ENCODE peak calls at places on chromosomes 12 and 14, in eight cellular contexts. One of them, this sample, is unnamed.

GRCh38 chr12:25382311-25383106 is 131.8 kb upstream of the KRAS start:
- DNase-seq in spleen: no peak
- DNase-seq in GM12865: no peak
- DNase-seq in CD8-positive, alpha-beta T cell: no peak
- DNase-seq in fibroblast of pulmonary artery: no peak
- DNase-seq in fibroblast of mammary gland: no peak
- DNase-seq in Panc1: no peak
- DNase-seq in adrenal gland: no peak
- DNase-seq in this sample: no peak

GRCh38 chr14:38357557-38357956 is 101.7 kb upstream of the CLEC14A start:
- DNase-seq in spleen: no peak
- DNase-seq in GM12865: no peak
- DNase-seq in CD8-positive, alpha-beta T cell: no peak
- DNase-seq in fibroblast of pulmonary artery: peak
- DNase-seq in fibroblast of mammary gland: peak
- DNase-seq in Panc1: no peak
- DNase-seq in adrenal gland: no peak
- DNase-seq in this sample: peak

GRCh38 chr12:108312885-108313203 is 26.3 kb downstream of the CMKLR1 start:
- DNase-seq in spleen: no peak
- DNase-seq in GM12865: no peak
- DNase-seq in CD8-positive, alpha-beta T cell: no peak
- DNase-seq in fibroblast of pulmonary artery: peak
- DNase-seq in fibroblast of mammary gland: no peak
- DNase-seq in Panc1: no peak
- DNase-seq in adrenal gland: peak
- DNase-seq in this sample: no peak

GRCh38 chr12:64889434-64890216 is 65.2 kb downstream of the TBC1D30 start:
- DNase-seq in spleen: no peak
- DNase-seq in GM12865: no peak
- DNase-seq in CD8-positive, alpha-beta T cell: no peak
- DNase-seq in fibroblast of pulmonary artery: no peak
- DNase-seq in fibroblast of mammary gland: peak
- DNase-seq in Panc1: no peak
- DNase-seq in adrenal gland: no peak
- DNase-seq in this sample: no peak

GRCh38 chr14:81436296-81437138 is 36.4 kb upstream of the STON2 start:
- DNase-seq in spleen: peak
- DNase-seq in GM12865: no peak
- DNase-seq in CD8-positive, alpha-beta T cell: no peak
- DNase-seq in fibroblast of pulmonary artery: peak
- DNase-seq in fibroblast of mammary gland: peak
- DNase-seq in Panc1: no peak
- DNase-seq in adrenal gland: peak
- DNase-seq in this sample: peak

GRCh38 chr12:119780786-119781434 is 96.2 kb downstream of the CIT start:
- DNase-seq in spleen: no peak
- DNase-seq in GM12865: no peak
- DNase-seq in CD8-positive, alpha-beta T cell: no peak
- DNase-seq in fibroblast of pulmonary artery: peak
- DNase-seq in fibroblast of mammary gland: peak
- DNase-seq in Panc1: no peak
- DNase-seq in adrenal gland: peak
- DNase-seq in this sample: peak

GRCh38 chr12:30701056-30701455 is 5.4 kb upstream of the IPO8 start:
- DNase-seq in spleen: no peak
- DNase-seq in GM12865: no peak
- DNase-seq in CD8-positive, alpha-beta T cell: no peak
- DNase-seq in fibroblast of pulmonary artery: no peak
- DNase-seq in fibroblast of mammary gland: peak
- DNase-seq in Panc1: no peak
- DNase-seq in adrenal gland: no peak
- DNase-seq in this sample: no peak

GRCh38 chr12:76033116-76034001 is 1.8 kb upstream of the PHLDA1 start:
- DNase-seq in spleen: no peak
- DNase-seq in GM12865: no peak
- DNase-seq in CD8-positive, alpha-beta T cell: no peak
- DNase-seq in fibroblast of pulmonary artery: peak
- DNase-seq in fibroblast of mammary gland: peak
- DNase-seq in Panc1: no peak
- DNase-seq in adrenal gland: no peak
- DNase-seq in this sample: peak

GRCh38 chr14:37598085-37598972 is 2.9 kb downstream of the TTC6 start:
- DNase-seq in spleen: no peak
- DNase-seq in GM12865: no peak
- DNase-seq in CD8-positive, alpha-beta T cell: no peak
- DNase-seq in fibroblast of pulmonary artery: no peak
- DNase-seq in fibroblast of mammary gland: no peak
- DNase-seq in Panc1: no peak
- DNase-seq in adrenal gland: no peak
- DNase-seq in this sample: no peak

GRCh38 chr12:54035561-54036377 is 2.9 kb downstream of the HOXC5 start:
- DNase-seq in spleen: no peak
- DNase-seq in GM12865: no peak
- DNase-seq in CD8-positive, alpha-beta T cell: no peak
- DNase-seq in fibroblast of pulmonary artery: no peak
- DNase-seq in fibroblast of mammary gland: no peak
- DNase-seq in Panc1: no peak
- DNase-seq in adrenal gland: no peak
- DNase-seq in this sample: no peak

GRCh38 chr14:69101331-69101826 is 51.5 kb downstream of the DCAF5 start:
- DNase-seq in spleen: no peak
- DNase-seq in GM12865: peak
- DNase-seq in CD8-positive, alpha-beta T cell: no peak
- DNase-seq in fibroblast of pulmonary artery: peak
- DNase-seq in fibroblast of mammary gland: peak
- DNase-seq in Panc1: no peak
- DNase-seq in adrenal gland: peak
- DNase-seq in this sample: peak

GRCh38 chr14:65904988-65905387 is 492.5 kb downstream of the FUT8 start:
- DNase-seq in spleen: no peak
- DNase-seq in GM12865: no peak
- DNase-seq in CD8-positive, alpha-beta T cell: no peak
- DNase-seq in fibroblast of pulmonary artery: no peak
- DNase-seq in fibroblast of mammary gland: no peak
- DNase-seq in Panc1: no peak
- DNase-seq in adrenal gland: no peak
- DNase-seq in this sample: no peak

GRCh38 chr12:123056053-123056452 is 75.6 kb downstream of the ARL6IP4 start:
- DNase-seq in spleen: no peak
- DNase-seq in GM12865: no peak
- DNase-seq in CD8-positive, alpha-beta T cell: no peak
- DNase-seq in fibroblast of pulmonary artery: no peak
- DNase-seq in fibroblast of mammary gland: peak
- DNase-seq in Panc1: no peak
- DNase-seq in adrenal gland: peak
- DNase-seq in this sample: peak

GRCh38 chr14:93100570-93100969 is 15.2 kb downstream of the ITPK1 start:
- DNase-seq in spleen: no peak
- DNase-seq in GM12865: no peak
- DNase-seq in CD8-positive, alpha-beta T cell: no peak
- DNase-seq in fibroblast of pulmonary artery: no peak
- DNase-seq in fibroblast of mammary gland: no peak
- DNase-seq in Panc1: no peak
- DNase-seq in adrenal gland: no peak
- DNase-seq in this sample: no peak

GRCh38 chr14:92890830-92891598 is 31.9 kb upstream of the CHGA start:
- DNase-seq in spleen: no peak
- DNase-seq in GM12865: no peak
- DNase-seq in CD8-positive, alpha-beta T cell: no peak
- DNase-seq in fibroblast of pulmonary artery: no peak
- DNase-seq in fibroblast of mammary gland: no peak
- DNase-seq in Panc1: no peak
- DNase-seq in adrenal gland: no peak
- DNase-seq in this sample: no peak

GRCh38 chr14:60573943-60574496 is 65.1 kb downstream of the SIX6 start:
- DNase-seq in spleen: no peak
- DNase-seq in GM12865: no peak
- DNase-seq in CD8-positive, alpha-beta T cell: no peak
- DNase-seq in fibroblast of pulmonary artery: peak
- DNase-seq in fibroblast of mammary gland: peak
- DNase-seq in Panc1: no peak
- DNase-seq in adrenal gland: no peak
- DNase-seq in this sample: peak

GRCh38 chr12:43287991-43288390 is 264.0 kb downstream of the ADAMTS20 start:
- DNase-seq in spleen: no peak
- DNase-seq in GM12865: no peak
- DNase-seq in CD8-positive, alpha-beta T cell: no peak
- DNase-seq in fibroblast of pulmonary artery: no peak
- DNase-seq in fibroblast of mammary gland: no peak
- DNase-seq in Panc1: no peak
- DNase-seq in adrenal gland: no peak
- DNase-seq in this sample: no peak

DNA sequence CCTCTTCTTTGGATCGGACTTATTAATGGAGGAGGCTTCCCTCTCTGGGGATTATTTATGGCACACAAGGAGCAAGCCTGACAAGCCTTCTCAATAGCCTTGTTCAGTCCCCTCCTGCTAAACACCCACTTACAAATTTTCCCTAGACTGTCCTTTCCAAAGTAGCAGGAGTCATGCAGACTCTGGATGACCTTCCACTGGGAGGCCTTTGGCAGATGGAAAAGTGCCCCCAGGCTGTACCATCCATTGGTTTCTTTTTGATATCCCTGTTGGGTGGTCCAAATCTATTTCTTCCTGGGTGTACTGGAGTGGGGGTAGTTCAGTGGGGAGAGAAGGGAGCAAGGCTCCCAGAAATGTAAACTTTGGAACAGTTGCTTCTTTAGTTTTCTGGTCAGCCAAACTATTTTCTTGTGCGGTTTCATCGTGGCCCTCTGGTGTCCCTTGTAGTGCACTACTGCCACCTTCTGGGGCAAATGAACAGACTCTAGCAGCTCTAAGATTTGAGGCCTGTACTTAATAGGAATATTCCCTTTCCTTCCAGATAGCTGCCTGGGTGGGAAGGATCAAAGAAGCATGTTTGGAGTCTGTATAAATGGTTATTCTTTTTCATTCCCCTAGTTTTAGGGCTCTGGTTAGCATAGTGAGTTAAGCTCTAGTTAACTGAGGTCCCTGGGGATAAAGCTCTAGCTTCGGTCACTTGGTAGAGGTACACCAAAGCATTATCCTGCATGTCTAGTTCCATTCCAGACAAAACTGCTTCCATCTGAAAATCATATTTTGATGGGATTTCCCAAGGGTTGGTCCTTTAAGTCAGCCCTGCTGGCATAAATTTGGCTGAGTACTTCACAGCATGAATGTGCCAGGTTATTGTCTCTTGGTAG is 409.5 kb downstream of the SLC6A15 start:
- DNase-seq in spleen: no peak
- DNase-seq in GM12865: peak
- DNase-seq in CD8-positive, alpha-beta T cell: no peak
- DNase-seq in fibroblast of pulmonary artery: peak
- DNase-seq in fibroblast of mammary gland: peak
- DNase-seq in Panc1: peak
- DNase-seq in adrenal gland: peak
- DNase-seq in this sample: peak
- TF ChIP-seq CTCF in spleen: peak
- TF ChIP-seq CTCF in GM12865: peak
- TF ChIP-seq CTCF in CD8-positive, alpha-beta T cell: no peak
- TF ChIP-seq CTCF in fibroblast of pulmonary artery: peak
- TF ChIP-seq CTCF in fibroblast of mammary gland: peak
- TF ChIP-seq CTCF in Panc1: peak
- TF ChIP-seq CTCF in adrenal gland: peak
- TF ChIP-seq CTCF in this sample: peak

GRCh38 chr14:89304972-89305703 is 111.9 kb downstream of the FOXN3 start:
- DNase-seq in spleen: no peak
- DNase-seq in GM12865: peak
- DNase-seq in CD8-positive, alpha-beta T cell: no peak
- DNase-seq in fibroblast of pulmonary artery: peak
- DNase-seq in fibroblast of mammary gland: peak
- DNase-seq in Panc1: no peak
- DNase-seq in adrenal gland: peak
- DNase-seq in this sample: peak
- H3K4me3 ChIP-seq in spleen: no peak
- H3K4me3 ChIP-seq in GM12865: peak
- H3K4me3 ChIP-seq in CD8-positive, alpha-beta T cell: no peak
- H3K4me3 ChIP-seq in fibroblast of pulmonary artery: no peak
- H3K4me3 ChIP-seq in fibroblast of mammary gland: no peak
- H3K4me3 ChIP-seq in Panc1: no peak
- H3K4me3 ChIP-seq in adrenal gland: no peak
- H3K4me3 ChIP-seq in this sample: no peak

DNA sequence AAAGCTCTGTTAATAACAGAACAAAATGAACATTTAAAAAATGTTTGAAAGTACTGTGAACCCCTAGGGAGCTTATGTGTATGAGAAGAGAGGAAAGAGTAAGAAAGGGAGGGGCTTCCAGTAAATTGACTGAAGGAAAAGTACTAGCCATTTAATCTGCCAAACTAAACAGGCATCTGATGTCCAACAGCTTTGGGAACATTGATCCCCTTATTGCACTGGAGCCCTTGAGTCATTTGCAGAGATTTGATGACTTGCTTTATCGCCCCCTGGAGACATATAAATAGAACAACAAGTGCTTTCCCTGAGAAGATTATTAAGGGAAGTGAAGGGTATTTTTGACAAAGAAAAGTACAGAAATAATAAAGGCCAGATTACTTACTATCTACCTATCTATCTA is 319.3 kb upstream of the NOVA1 start:
- DNase-seq in spleen: no peak
- DNase-seq in GM12865: no peak
- DNase-seq in CD8-positive, alpha-beta T cell: no peak
- DNase-seq in fibroblast of pulmonary artery: peak
- DNase-seq in fibroblast of mammary gland: peak
- DNase-seq in Panc1: no peak
- DNase-seq in adrenal gland: no peak
- DNase-seq in this sample: peak
- TF ChIP-seq CTCF in spleen: no peak
- TF ChIP-seq CTCF in GM12865: no peak
- TF ChIP-seq CTCF in CD8-positive, alpha-beta T cell: no peak
- TF ChIP-seq CTCF in fibroblast of pulmonary artery: peak
- TF ChIP-seq CTCF in fibroblast of mammary gland: peak
- TF ChIP-seq CTCF in Panc1: no peak
- TF ChIP-seq CTCF in adrenal gland: peak
- TF ChIP-seq CTCF in this sample: peak

GRCh38 chr12:51863921-51864700 is 15.6 kb upstream of the FIGNL2 start:
- DNase-seq in spleen: peak
- DNase-seq in GM12865: no peak
- DNase-seq in CD8-positive, alpha-beta T cell: no peak
- DNase-seq in fibroblast of pulmonary artery: no peak
- DNase-seq in fibroblast of mammary gland: no peak
- DNase-seq in Panc1: no peak
- DNase-seq in adrenal gland: no peak
- DNase-seq in this sample: peak

GRCh38 chr12:51866324-51866723 is 17.8 kb upstream of the FIGNL2 start:
- DNase-seq in spleen: no peak
- DNase-seq in GM12865: no peak
- DNase-seq in CD8-positive, alpha-beta T cell: no peak
- DNase-seq in fibroblast of pulmonary artery: no peak
- DNase-seq in fibroblast of mammary gland: no peak
- DNase-seq in Panc1: no peak
- DNase-seq in adrenal gland: no peak
- DNase-seq in this sample: no peak

GRCh38 chr12:51865757-51866270 is 17.3 kb upstream of the FIGNL2 start:
- DNase-seq in spleen: no peak
- DNase-seq in GM12865: no peak
- DNase-seq in CD8-positive, alpha-beta T cell: no peak
- DNase-seq in fibroblast of pulmonary artery: no peak
- DNase-seq in fibroblast of mammary gland: no peak
- DNase-seq in Panc1: no peak
- DNase-seq in adrenal gland: no peak
- DNase-seq in this sample: no peak

GRCh38 chr12:51865470-51865745 is 16.9 kb upstream of the FIGNL2 start:
- DNase-seq in spleen: no peak
- DNase-seq in GM12865: no peak
- DNase-seq in CD8-positive, alpha-beta T cell: no peak
- DNase-seq in fibroblast of pulmonary artery: no peak
- DNase-seq in fibroblast of mammary gland: no peak
- DNase-seq in Panc1: no peak
- DNase-seq in adrenal gland: no peak
- DNase-seq in this sample: no peak

GRCh38 chr12:51864701-51865469 is 16.4 kb upstream of the FIGNL2 start:
- DNase-seq in spleen: peak
- DNase-seq in GM12865: no peak
- DNase-seq in CD8-positive, alpha-beta T cell: no peak
- DNase-seq in fibroblast of pulmonary artery: no peak
- DNase-seq in fibroblast of mammary gland: peak
- DNase-seq in Panc1: no peak
- DNase-seq in adrenal gland: no peak
- DNase-seq in this sample: no peak
- H3K4me3 ChIP-seq in spleen: no peak
- H3K4me3 ChIP-seq in GM12865: no peak
- H3K4me3 ChIP-seq in CD8-positive, alpha-beta T cell: no peak
- H3K4me3 ChIP-seq in fibroblast of pulmonary artery: no peak
- H3K4me3 ChIP-seq in fibroblast of mammary gland: no peak
- H3K4me3 ChIP-seq in Panc1: no peak
- H3K4me3 ChIP-seq in adrenal gland: no peak
- H3K4me3 ChIP-seq in this sample: no peak